ENCODE peak calls at places on chromosome 16, in seven cellular contexts. One of them, this sample, is unnamed.

GRCh38 chr16:77794586-77794985 is 6.2 kb downstream of the VAT1L start:
- DNase-seq in iPS DF 6.9: no peak
- DNase-seq in AG09319: no peak
- DNase-seq in naive thymus-derived CD4-positive, alpha-beta T cell: no peak
- DNase-seq in left cardiac atrium: no peak
- DNase-seq in tibial artery: no peak
- DNase-seq in bronchial epithelial cell: peak
- DNase-seq in this sample: no peak

GRCh38 chr16:84851192-84852127 is 31.7 kb downstream of the CRISPLD2 start:
- DNase-seq in iPS DF 6.9: no peak
- DNase-seq in AG09319: peak
- DNase-seq in naive thymus-derived CD4-positive, alpha-beta T cell: no peak
- DNase-seq in left cardiac atrium: no peak
- DNase-seq in tibial artery: peak
- DNase-seq in bronchial epithelial cell: peak
- DNase-seq in this sample: no peak

GRCh38 chr16:23670137-23670776 is 8.4 kb upstream of the PLK1 start:
- DNase-seq in iPS DF 6.9: no peak
- DNase-seq in AG09319: no peak
- DNase-seq in naive thymus-derived CD4-positive, alpha-beta T cell: no peak
- DNase-seq in left cardiac atrium: no peak
- DNase-seq in tibial artery: no peak
- DNase-seq in bronchial epithelial cell: peak
- DNase-seq in this sample: no peak

GRCh38 chr16:58339452-58339938 is 44.7 kb upstream of the PRSS54 start:
- DNase-seq in iPS DF 6.9: no peak
- DNase-seq in AG09319: no peak
- DNase-seq in naive thymus-derived CD4-positive, alpha-beta T cell: no peak
- DNase-seq in left cardiac atrium: no peak
- DNase-seq in tibial artery: no peak
- DNase-seq in bronchial epithelial cell: peak
- DNase-seq in this sample: peak

GRCh38 chr16:48608452-48608851 is 1.5 kb downstream of the N4BP1 start:
- DNase-seq in iPS DF 6.9: no peak
- DNase-seq in AG09319: no peak
- DNase-seq in naive thymus-derived CD4-positive, alpha-beta T cell: no peak
- DNase-seq in left cardiac atrium: no peak
- DNase-seq in tibial artery: no peak
- DNase-seq in bronchial epithelial cell: peak
- DNase-seq in this sample: no peak

GRCh38 chr16:88859381-88860091 is 2.6 kb downstream of the TRAPPC2L start:
- DNase-seq in iPS DF 6.9: no peak
- DNase-seq in AG09319: no peak
- DNase-seq in naive thymus-derived CD4-positive, alpha-beta T cell: no peak
- DNase-seq in left cardiac atrium: no peak
- DNase-seq in tibial artery: no peak
- DNase-seq in bronchial epithelial cell: no peak
- DNase-seq in this sample: peak

GRCh38 chr16:71919033-71919432 is 23.7 kb downstream of the IST1 start:
- DNase-seq in iPS DF 6.9: no peak
- DNase-seq in AG09319: no peak
- DNase-seq in naive thymus-derived CD4-positive, alpha-beta T cell: no peak
- DNase-seq in left cardiac atrium: no peak
- DNase-seq in tibial artery: no peak
- DNase-seq in bronchial epithelial cell: no peak
- DNase-seq in this sample: no peak

GRCh38 chr16:19167710-19168172 is 299 bp upstream of the SYT17 start:
- DNase-seq in iPS DF 6.9: peak
- DNase-seq in AG09319: no peak
- DNase-seq in naive thymus-derived CD4-positive, alpha-beta T cell: peak
- DNase-seq in left cardiac atrium: peak
- DNase-seq in tibial artery: peak
- DNase-seq in bronchial epithelial cell: peak
- DNase-seq in this sample: peak

GRCh38 chr16:49827806-49828428 is 28.0 kb downstream of the ZNF423 start:
- DNase-seq in iPS DF 6.9: no peak
- DNase-seq in AG09319: no peak
- DNase-seq in naive thymus-derived CD4-positive, alpha-beta T cell: no peak
- DNase-seq in left cardiac atrium: peak
- DNase-seq in tibial artery: peak
- DNase-seq in bronchial epithelial cell: no peak
- DNase-seq in this sample: no peak

GRCh38 chr16:86044881-86045600 is 146.1 kb downstream of the IRF8 start:
- DNase-seq in iPS DF 6.9: no peak
- DNase-seq in AG09319: no peak
- DNase-seq in naive thymus-derived CD4-positive, alpha-beta T cell: no peak
- DNase-seq in left cardiac atrium: peak
- DNase-seq in tibial artery: no peak
- DNase-seq in bronchial epithelial cell: no peak
- DNase-seq in this sample: no peak

GRCh38 chr16:31149332-31149731 is 534 bp downstream of the PRSS36 start:
- DNase-seq in iPS DF 6.9: no peak
- DNase-seq in AG09319: no peak
- DNase-seq in naive thymus-derived CD4-positive, alpha-beta T cell: no peak
- DNase-seq in left cardiac atrium: no peak
- DNase-seq in tibial artery: no peak
- DNase-seq in bronchial epithelial cell: no peak
- DNase-seq in this sample: no peak

GRCh38 chr16:11562941-11563340 is 23.8 kb downstream of the LITAF start:
- DNase-seq in iPS DF 6.9: no peak
- DNase-seq in AG09319: no peak
- DNase-seq in naive thymus-derived CD4-positive, alpha-beta T cell: no peak
- DNase-seq in left cardiac atrium: peak
- DNase-seq in tibial artery: no peak
- DNase-seq in bronchial epithelial cell: no peak
- DNase-seq in this sample: no peak

GRCh38 chr16:85998868-85999729 is 100.1 kb downstream of the IRF8 start:
- DNase-seq in iPS DF 6.9: no peak
- DNase-seq in AG09319: no peak
- DNase-seq in naive thymus-derived CD4-positive, alpha-beta T cell: no peak
- DNase-seq in left cardiac atrium: no peak
- DNase-seq in tibial artery: no peak
- DNase-seq in bronchial epithelial cell: peak
- DNase-seq in this sample: no peak

GRCh38 chr16:78127130-78127529 is 27.7 kb downstream of the WWOX start:
- DNase-seq in iPS DF 6.9: no peak
- DNase-seq in AG09319: peak
- DNase-seq in naive thymus-derived CD4-positive, alpha-beta T cell: no peak
- DNase-seq in left cardiac atrium: no peak
- DNase-seq in tibial artery: no peak
- DNase-seq in bronchial epithelial cell: no peak
- DNase-seq in this sample: no peak

GRCh38 chr16:50791522-50791921 is 49.6 kb downstream of the CYLD start:
- DNase-seq in iPS DF 6.9: no peak
- DNase-seq in AG09319: no peak
- DNase-seq in naive thymus-derived CD4-positive, alpha-beta T cell: no peak
- DNase-seq in left cardiac atrium: no peak
- DNase-seq in tibial artery: no peak
- DNase-seq in bronchial epithelial cell: no peak
- DNase-seq in this sample: no peak